ENCODE peak calls at places on chromosome 12, in eight cellular contexts. M, S, N, O, G, C, I and D are unnamed samples.

GRCh38 chr12:96466939-96467751 is 22.2 kb upstream of the CFAP54 start:
- DNase-seq in S (no peak), N (no peak), G (no peak), I (peak), C (no peak), O (no peak), M (no peak), D (peak)

GRCh38 chr12:1907652-1908611 is 10.5 kb downstream of the CACNA2D4 start:
- DNase-seq in M (peak), C (peak), I (no peak), O (peak), G (no peak), N (no peak), S (peak), D (no peak)

GRCh38 chr12:41621288-41621687 is 433.2 kb downstream of the PDZRN4 start:
- DNase-seq in N (no peak), S (no peak), C (no peak), O (no peak), I (no peak), M (no peak), G (no peak), D (peak)

GRCh38 chr12:4171742-4172141 is 101.8 kb upstream of the CCND2 start:
- DNase-seq in I (no peak), O (no peak), M (no peak), G (no peak), C (no peak), S (no peak), N (no peak), D (no peak)

GRCh38 chr12:17148706-17149105 is 542.7 kb upstream of the LMO3 start:
- DNase-seq in M (no peak), O (peak), N (no peak), S (peak), C (no peak), I (no peak), G (no peak), D (no peak)

GRCh38 chr12:27709932-27710591 is 570 bp upstream of the MRPS35 start:
- DNase-seq in I (peak), G (peak), M (peak), C (no peak), S (peak), O (no peak), N (no peak), D (peak)

GRCh38 chr12:45215419-45216296 is at the start of gene ANO6:
- DNase-seq in O (peak), G (peak), N (peak), I (peak), M (peak), C (peak), S (peak), D (no peak)

GRCh38 chr12:6827982-6828670 is at the start of gene P3H3:
- DNase-seq in M (no peak), I (no peak), S (no peak), N (no peak), C (no peak), G (peak), O (peak), D (no peak)

GRCh38 chr12:7107181-7108041 is 1.6 kb downstream of the C1RL start:
- DNase-seq in C (no peak), O (no peak), I (peak), M (no peak), N (no peak), S (no peak), G (no peak), D (no peak)

GRCh38 chr12:10388611-10389010 is 1.2 kb downstream of the KLRK1 start:
- DNase-seq in I (no peak), C (no peak), O (no peak), G (no peak), S (no peak), M (no peak), N (no peak), D (no peak)

GRCh38 chr12:96070670-96071279 is 35.4 kb upstream of the LTA4H start:
- DNase-seq in M (no peak), S (no peak), C (no peak), N (no peak), G (no peak), I (peak), O (peak), D (no peak)

GRCh38 chr12:41473441-41473840 is 285.3 kb downstream of the PDZRN4 start:
- DNase-seq in M (no peak), I (no peak), C (no peak), G (no peak), O (no peak), S (no peak), N (no peak), D (no peak)

GRCh38 chr12:122499991-122500684 is 594 bp downstream of the ZCCHC8 start:
- DNase-seq in M (peak), S (peak), C (peak), I (peak), N (no peak), O (peak), G (peak), D (no peak)

GRCh38 chr12:93292731-93293566 is 84.8 kb upstream of the NUDT4 start:
- DNase-seq in C (no peak), G (no peak), N (no peak), S (no peak), I (no peak), M (no peak), O (peak), D (peak)

GRCh38 chr12:103547929-103548328 is 39.1 kb upstream of the STAB2 start:
- DNase-seq in G (no peak), M (no peak), I (no peak), N (no peak), C (no peak), O (peak), S (no peak), D (no peak)

GRCh38 chr12:116670859-116671258 is 67.0 kb downstream of the SPRING1 start:
- DNase-seq in M (no peak), S (no peak), O (no peak), I (no peak), C (no peak), G (no peak), N (no peak), D (no peak)

GRCh38 chr12:108819920-108820699 is 37.3 kb downstream of the SSH1 start:
- DNase-seq in G (no peak), C (no peak), N (peak), I (no peak), O (no peak), S (no peak), M (no peak), D (no peak)

GRCh38 chr12:82130763-82131162 is 227.4 kb downstream of the CCDC59 start:
- DNase-seq in N (no peak), M (no peak), C (no peak), I (no peak), G (no peak), S (no peak), O (no peak), D (peak)

GRCh38 chr12:104827587-104827986 is 130.5 kb downstream of the SLC41A2 start:
- DNase-seq in S (no peak), O (peak), C (no peak), G (no peak), I (no peak), N (no peak), M (no peak), D (no peak)
- TF ChIP-seq CTCF in S (peak), O (peak), C (no peak), G (no peak), I (no peak), N (peak), M (no peak), D (peak)

GRCh38 chr12:47904647-47905312 is at the start of gene VDR:
- DNase-seq in G (peak), C (peak), N (peak), O (peak), S (peak), I (peak), M (peak), D (no peak)
- TF ChIP-seq CTCF in G (no peak), C (no peak), N (peak), O (no peak), S (no peak), I (peak), M (no peak), D (peak)

GRCh38 chr12:65208957-65209654 is 39.7 kb downstream of the LEMD3 start:
- DNase-seq in G (no peak), O (no peak), M (no peak), I (no peak), S (no peak), C (no peak), N (no peak), D (no peak)
- TF ChIP-seq CTCF in G (no peak), O (no peak), M (no peak), I (no peak), S (no peak), C (no peak), N (no peak), D (no peak)

DNA sequence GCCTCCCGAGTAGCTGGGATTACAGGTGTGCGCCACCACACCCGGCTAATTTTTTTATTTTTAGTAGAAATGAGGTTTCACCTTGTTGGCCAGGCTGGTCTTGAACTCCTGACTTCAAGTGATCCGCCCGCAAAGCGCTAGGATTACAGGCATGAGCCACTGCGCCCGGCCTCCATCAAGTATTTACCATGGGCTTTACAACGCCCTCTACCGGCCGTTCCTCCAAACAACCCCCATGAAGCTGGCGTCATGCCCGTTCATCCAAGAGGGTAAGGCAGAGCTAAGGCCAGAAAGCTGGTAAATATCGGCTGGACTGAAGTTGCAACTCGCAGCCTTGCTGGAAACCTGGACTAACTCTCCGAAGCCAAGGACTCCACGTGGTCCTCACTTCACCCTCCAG is 41.6 kb downstream of the RNF34 start:
- DNase-seq in G (no peak), C (no peak), O (peak), M (peak), S (no peak), N (no peak), I (no peak), D (no peak)
- TF ChIP-seq CTCF in G (no peak), C (no peak), O (peak), M (no peak), S (no peak), N (no peak), I (no peak), D (peak)